ENCODE peak calls at places on chromosomes 12 and 14, in five cellular contexts. U is neural progenitor cell, E is astrocyte, A is hepatocyte, P is fibroblast of lung. C is an unnamed sample. For H3K4me1, the result is how much of the 10 kb centered on the place peaks cover.

GRCh38 chr14:26276757-26277156 is 321.1 kb downstream of the NOVA1 start:
- DNase-seq in U (peak), E (no peak), A (peak), P (no peak), C (no peak)

GRCh38 chr14:76901171-76902055 is 75.2 kb downstream of the LRRC74A start:
- DNase-seq in U (no peak), E (no peak), A (peak), P (peak), C (no peak)

GRCh38 chr14:93959239-93960107 is 16.9 kb downstream of the ASB2 start:
- DNase-seq in U (no peak), E (peak), A (peak), P (peak), C (peak)

GRCh38 chr12:119176267-119177055 is 2.3 kb upstream of the HSPB8 start:
- DNase-seq in U (peak), E (peak), A (peak), P (peak), C (no peak)

GRCh38 chr12:2677142-2677880 is 117.5 kb upstream of the FKBP4 start:
- DNase-seq in U (no peak), E (no peak), A (no peak), P (no peak), C (no peak)

GRCh38 chr12:1044697-1045096 is 53.7 kb downstream of the ERC1 start:
- DNase-seq in U (no peak), E (peak), A (no peak), P (peak), C (no peak)

GRCh38 chr12:94622475-94622874 is 27.9 kb downstream of the TMCC3 start:
- DNase-seq in U (no peak), E (peak), A (no peak), P (peak), C (no peak)

GRCh38 chr12:4272976-4273650 is 449 bp upstream of the CCND2 start:
- DNase-seq in U (peak), E (no peak), A (no peak), P (no peak), C (peak)

GRCh38 chr12:10086387-10086786 is 12.4 kb downstream of the CLEC1A start:
- DNase-seq in U (no peak), E (no peak), A (no peak), P (no peak), C (no peak)

GRCh38 chr14:71011479-71011878 is 104.2 kb downstream of the PCNX1 start:
- DNase-seq in U (no peak), E (no peak), A (no peak), P (no peak), C (no peak)

GRCh38 chr12:94427520-94428381 is 31.9 kb downstream of the CEP83 start:
- DNase-seq in U (no peak), E (peak), A (peak), P (peak), C (no peak)

GRCh38 chr14:37036669-37037341 is 135.6 kb downstream of the SLC25A21 start:
- DNase-seq in U (no peak), E (peak), A (no peak), P (peak), C (peak)

GRCh38 chr12:116346222-116346621 is 68.7 kb upstream of the MED13L start:
- DNase-seq in U (peak), E (peak), A (no peak), P (peak), C (no peak)

GRCh38 chr14:31090872-31091764 is 64.9 kb upstream of the STRN3 start:
- DNase-seq in U (no peak), E (peak), A (peak), P (peak), C (no peak)

GRCh38 chr14:52790011-52790755 is 1.2 kb downstream of the GNPNAT1 start:
- DNase-seq in U (peak), E (no peak), A (no peak), P (no peak), C (no peak)

GRCh38 chr12:85273411-85274075 is 6.5 kb upstream of the ALX1 start:
- DNase-seq in U (peak), E (no peak), A (peak), P (no peak), C (peak)

GRCh38 chr12:58629376-58629775 is 290.9 kb downstream of the LRIG3 start:
- DNase-seq in U (no peak), E (peak), A (no peak), P (peak), C (no peak)

GRCh38 chr12:71865166-71865713 is 25.7 kb downstream of the TBC1D15 start:
- DNase-seq in U (no peak), E (peak), A (no peak), P (peak), C (no peak)

GRCh38 chr14:25037032-25037431 is 12.9 kb downstream of the STXBP6 start:
- DNase-seq in U (no peak), E (no peak), A (no peak), P (no peak), C (no peak)

GRCh38 chr12:23525450-23526072 is 423.9 kb downstream of the SOX5 start:
- DNase-seq in U (no peak), E (peak), A (no peak), P (peak), C (no peak)

GRCh38 chr14:89171168-89171567 is 245.9 kb downstream of the FOXN3 start:
- DNase-seq in U (no peak), E (peak), A (no peak), P (peak), C (no peak)

GRCh38 chr12:40999212-40999611 is 188.9 kb upstream of the PDZRN4 start:
- DNase-seq in U (no peak), E (no peak), A (no peak), P (no peak), C (no peak)

GRCh38 chr12:49219417-49220026 is 30.6 kb upstream of the TUBA1A start:
- DNase-seq in U (no peak), E (no peak), A (no peak), P (no peak), C (no peak)

GRCh38 chr14:74582910-74583581 is 29.0 kb downstream of the LTBP2 start:
- DNase-seq in U (no peak), E (no peak), A (no peak), P (no peak), C (no peak)

DNA sequence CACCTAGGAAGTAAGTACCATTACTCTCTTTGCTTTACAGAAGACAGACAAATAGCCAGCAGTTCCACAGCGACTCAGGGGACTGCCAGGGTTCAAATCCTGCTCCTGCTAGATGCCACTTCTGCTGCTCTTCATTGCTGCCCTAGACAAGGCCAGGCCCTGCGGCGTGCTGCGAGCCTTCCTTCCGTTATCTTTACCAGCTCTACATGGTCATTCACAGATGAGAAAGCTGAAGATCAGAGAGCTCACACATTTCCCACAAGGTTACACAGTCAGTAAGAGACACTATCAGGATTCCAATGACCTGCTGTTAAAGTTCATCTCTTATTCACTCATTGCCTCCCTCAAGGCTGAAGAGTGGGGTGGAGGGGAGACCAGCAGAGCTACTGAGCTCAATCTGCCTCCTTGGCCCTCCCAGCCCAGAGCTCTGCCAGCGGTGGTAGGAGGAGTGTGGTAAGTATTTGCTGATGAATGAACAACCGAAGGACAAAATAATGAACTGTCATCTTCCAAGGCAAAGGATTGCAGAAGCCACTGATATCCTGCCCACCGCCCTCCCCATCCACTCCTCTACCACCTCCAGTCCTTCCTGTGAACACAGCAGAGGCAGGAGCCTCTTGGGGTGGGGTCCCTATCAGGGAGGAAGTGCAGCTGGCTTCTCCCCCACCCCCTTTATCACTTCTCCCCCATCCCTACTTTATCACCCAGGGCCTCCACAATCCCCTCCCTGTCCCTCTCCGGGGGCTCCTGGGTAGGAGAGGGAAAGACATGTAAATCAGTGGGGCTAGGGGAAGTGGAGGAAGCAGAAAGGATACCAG is 14.7 kb upstream of the HDAC7 start:
- DNase-seq in U (no peak), E (no peak), A (no peak), P (no peak), C (no peak)
- H3K4me1 ChIP-seq in U (under half), E (under half), A (under half), P (under half), C (under half)

GRCh38 chr14:50559990-50560928 is at the start of gene ATL1:
- DNase-seq in U (peak), E (peak), A (peak), P (peak), C (no peak)
- TF ChIP-seq EZH2 in U (peak), E (peak), A (no peak), P (no peak), C (no peak)

DNA sequence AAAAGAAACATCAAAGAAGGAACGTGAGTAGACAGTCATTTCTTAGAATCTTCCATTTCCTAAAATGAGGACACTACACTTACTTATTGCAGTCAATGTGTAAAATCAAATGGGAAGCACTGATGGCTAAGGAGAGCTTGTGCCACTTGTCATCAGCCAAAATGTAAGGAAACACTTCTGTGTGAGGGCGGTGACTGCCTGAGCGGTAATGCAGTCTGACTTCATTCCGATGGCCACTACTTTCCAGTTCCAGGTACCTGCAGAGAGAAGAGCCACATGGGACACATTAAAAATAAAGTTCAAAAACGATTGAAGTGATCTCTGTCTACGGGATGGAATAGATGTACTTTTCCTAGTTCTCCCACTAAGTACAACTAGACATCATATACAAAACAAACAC is 96.3 kb downstream of the NELL2 start:
- DNase-seq in U (no peak), E (no peak), A (no peak), P (no peak), C (no peak)
- H3K4me1 ChIP-seq in U (under half), E (under half), A (under half), P (under half), C (under half)

DNA sequence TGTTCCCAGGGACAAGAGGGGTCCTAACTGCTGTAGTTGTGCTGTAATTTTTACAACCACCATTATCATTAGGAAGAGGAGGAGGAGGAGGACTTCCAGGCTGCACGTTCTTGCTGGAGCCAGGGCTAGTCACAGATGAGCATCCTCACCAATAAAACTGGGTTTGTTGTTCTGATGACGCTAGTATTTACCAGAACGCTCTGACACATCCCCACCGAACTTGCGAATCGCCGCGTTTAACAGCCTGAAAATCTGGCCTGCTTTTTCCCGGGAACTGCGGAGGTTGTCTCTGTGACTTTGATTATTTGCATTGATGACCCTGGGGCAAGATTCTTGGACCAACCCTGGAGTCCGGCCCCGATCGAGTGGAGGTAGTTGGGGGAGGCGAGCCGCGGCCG is 10.2 kb downstream of the TBX5 start:
- DNase-seq in U (no peak), E (no peak), A (peak), P (no peak), C (no peak)
- TF ChIP-seq EZH2 in U (peak), E (peak), A (peak), P (no peak), C (no peak)

GRCh38 chr12:45732936-45733335 is 3.4 kb downstream of the ARID2 start:
- DNase-seq in U (no peak), E (no peak), A (no peak), P (no peak), C (no peak)

GRCh38 chr12:45743247-45743646 is 13.7 kb downstream of the ARID2 start:
- DNase-seq in U (no peak), E (no peak), A (no peak), P (no peak), C (peak)

GRCh38 chr12:45742590-45742989 is 13.1 kb downstream of the ARID2 start:
- DNase-seq in U (no peak), E (no peak), A (no peak), P (no peak), C (no peak)

GRCh38 chr12:45732250-45732649 is 2.7 kb downstream of the ARID2 start:
- DNase-seq in U (no peak), E (peak), A (no peak), P (peak), C (peak)

GRCh38 chr12:45737638-45738037 is 8.1 kb downstream of the ARID2 start:
- DNase-seq in U (no peak), E (no peak), A (no peak), P (no peak), C (peak)
- H3K4me1 ChIP-seq in U (under half), E (under half), A (under half), P (under half), C (under half)